ENCODE peak calls at places on chromosomes 3 and 15, in nine cellular contexts. One of them, this sample, is unnamed.

GRCh38 chr3:157662171-157662570 is 159.0 kb upstream of the VEPH1 start:
- DNase-seq in fibroblast of the aortic adventitia: no peak
- DNase-seq in adipocyte: no peak
- DNase-seq in skeletal muscle cell: no peak
- DNase-seq in GM23248: no peak
- DNase-seq in trophoblast cell: no peak
- DNase-seq in fibroblast of pulmonary artery: no peak
- DNase-seq in foreskin fibroblast: no peak
- DNase-seq in HepG2: no peak
- DNase-seq in this sample: no peak

GRCh38 chr3:24972491-24972890 is 455.6 kb upstream of the RARB start:
- DNase-seq in foreskin fibroblast: no peak
- DNase-seq in adipocyte: no peak
- DNase-seq in fibroblast of the aortic adventitia: no peak
- DNase-seq in fibroblast of pulmonary artery: no peak
- DNase-seq in trophoblast cell: no peak
- DNase-seq in HepG2: no peak
- DNase-seq in GM23248: no peak
- DNase-seq in skeletal muscle cell: no peak
- DNase-seq in this sample: no peak

GRCh38 chr15:31278056-31278445 is 48.6 kb upstream of the KLF13 start:
- DNase-seq in GM23248: no peak
- DNase-seq in foreskin fibroblast: no peak
- DNase-seq in trophoblast cell: no peak
- DNase-seq in adipocyte: no peak
- DNase-seq in skeletal muscle cell: no peak
- DNase-seq in fibroblast of pulmonary artery: no peak
- DNase-seq in fibroblast of the aortic adventitia: no peak
- DNase-seq in HepG2: no peak
- DNase-seq in this sample: no peak

GRCh38 chr3:114758828-114759709 is 388.0 kb downstream of the ZBTB20 start:
- DNase-seq in HepG2: peak
- DNase-seq in trophoblast cell: no peak
- DNase-seq in GM23248: peak
- DNase-seq in skeletal muscle cell: peak
- DNase-seq in fibroblast of pulmonary artery: peak
- DNase-seq in adipocyte: peak
- DNase-seq in fibroblast of the aortic adventitia: peak
- DNase-seq in foreskin fibroblast: peak
- DNase-seq in this sample: peak

GRCh38 chr3:8561365-8561764 is 59.7 kb downstream of the LMCD1 start:
- DNase-seq in trophoblast cell: no peak
- DNase-seq in fibroblast of pulmonary artery: peak
- DNase-seq in fibroblast of the aortic adventitia: peak
- DNase-seq in foreskin fibroblast: no peak
- DNase-seq in HepG2: no peak
- DNase-seq in skeletal muscle cell: peak
- DNase-seq in adipocyte: no peak
- DNase-seq in GM23248: no peak
- DNase-seq in this sample: no peak

GRCh38 chr15:31350771-31351170 is 24.1 kb downstream of the KLF13 start:
- DNase-seq in HepG2: no peak
- DNase-seq in skeletal muscle cell: no peak
- DNase-seq in foreskin fibroblast: no peak
- DNase-seq in adipocyte: no peak
- DNase-seq in GM23248: no peak
- DNase-seq in fibroblast of pulmonary artery: no peak
- DNase-seq in trophoblast cell: no peak
- DNase-seq in fibroblast of the aortic adventitia: no peak
- DNase-seq in this sample: no peak

GRCh38 chr3:32392530-32393302 is 1.1 kb downstream of the CMTM7 start:
- DNase-seq in HepG2: no peak
- DNase-seq in trophoblast cell: peak
- DNase-seq in fibroblast of pulmonary artery: peak
- DNase-seq in fibroblast of the aortic adventitia: peak
- DNase-seq in GM23248: peak
- DNase-seq in adipocyte: peak
- DNase-seq in foreskin fibroblast: peak
- DNase-seq in skeletal muscle cell: no peak
- DNase-seq in this sample: peak

GRCh38 chr15:28725556-28725955 is 13.3 kb upstream of the GOLGA8M start:
- DNase-seq in fibroblast of the aortic adventitia: no peak
- DNase-seq in trophoblast cell: no peak
- DNase-seq in foreskin fibroblast: no peak
- DNase-seq in adipocyte: no peak
- DNase-seq in fibroblast of pulmonary artery: no peak
- DNase-seq in GM23248: no peak
- DNase-seq in HepG2: no peak
- DNase-seq in skeletal muscle cell: no peak
- DNase-seq in this sample: no peak

GRCh38 chr15:45134046-45134445 is 4.3 kb downstream of the DUOX1 start:
- DNase-seq in trophoblast cell: no peak
- DNase-seq in fibroblast of pulmonary artery: no peak
- DNase-seq in foreskin fibroblast: no peak
- DNase-seq in HepG2: no peak
- DNase-seq in skeletal muscle cell: no peak
- DNase-seq in adipocyte: no peak
- DNase-seq in fibroblast of the aortic adventitia: no peak
- DNase-seq in GM23248: no peak
- DNase-seq in this sample: no peak

GRCh38 chr15:45132844-45133560 is 3.2 kb downstream of the DUOX1 start:
- DNase-seq in adipocyte: no peak
- DNase-seq in fibroblast of the aortic adventitia: no peak
- DNase-seq in skeletal muscle cell: no peak
- DNase-seq in trophoblast cell: no peak
- DNase-seq in fibroblast of pulmonary artery: no peak
- DNase-seq in foreskin fibroblast: no peak
- DNase-seq in GM23248: peak
- DNase-seq in HepG2: no peak
- DNase-seq in this sample: no peak

GRCh38 chr15:45133561-45133920 is 3.7 kb downstream of the DUOX1 start:
- DNase-seq in foreskin fibroblast: no peak
- DNase-seq in trophoblast cell: no peak
- DNase-seq in adipocyte: no peak
- DNase-seq in HepG2: no peak
- DNase-seq in skeletal muscle cell: no peak
- DNase-seq in GM23248: no peak
- DNase-seq in fibroblast of pulmonary artery: no peak
- DNase-seq in fibroblast of the aortic adventitia: no peak
- DNase-seq in this sample: no peak

GRCh38 chr15:45136378-45136764 is 6.6 kb downstream of the DUOX1 start:
- DNase-seq in trophoblast cell: no peak
- DNase-seq in skeletal muscle cell: no peak
- DNase-seq in fibroblast of pulmonary artery: no peak
- DNase-seq in fibroblast of the aortic adventitia: no peak
- DNase-seq in GM23248: no peak
- DNase-seq in HepG2: no peak
- DNase-seq in adipocyte: no peak
- DNase-seq in foreskin fibroblast: no peak
- DNase-seq in this sample: no peak

GRCh38 chr15:45134682-45135604 is 5.1 kb downstream of the DUOX1 start:
- DNase-seq in trophoblast cell: no peak
- DNase-seq in fibroblast of the aortic adventitia: no peak
- DNase-seq in adipocyte: no peak
- DNase-seq in GM23248: no peak
- DNase-seq in skeletal muscle cell: no peak
- DNase-seq in HepG2: no peak
- DNase-seq in foreskin fibroblast: no peak
- DNase-seq in fibroblast of pulmonary artery: no peak
- DNase-seq in this sample: no peak
- H3K4me3 ChIP-seq in trophoblast cell: no peak
- H3K4me3 ChIP-seq in fibroblast of the aortic adventitia: no peak
- H3K4me3 ChIP-seq in adipocyte: no peak
- H3K4me3 ChIP-seq in GM23248: no peak
- H3K4me3 ChIP-seq in skeletal muscle cell: no peak
- H3K4me3 ChIP-seq in HepG2: no peak
- H3K4me3 ChIP-seq in foreskin fibroblast: no peak
- H3K4me3 ChIP-seq in fibroblast of pulmonary artery: no peak
- H3K4me3 ChIP-seq in this sample: no peak

DNA sequence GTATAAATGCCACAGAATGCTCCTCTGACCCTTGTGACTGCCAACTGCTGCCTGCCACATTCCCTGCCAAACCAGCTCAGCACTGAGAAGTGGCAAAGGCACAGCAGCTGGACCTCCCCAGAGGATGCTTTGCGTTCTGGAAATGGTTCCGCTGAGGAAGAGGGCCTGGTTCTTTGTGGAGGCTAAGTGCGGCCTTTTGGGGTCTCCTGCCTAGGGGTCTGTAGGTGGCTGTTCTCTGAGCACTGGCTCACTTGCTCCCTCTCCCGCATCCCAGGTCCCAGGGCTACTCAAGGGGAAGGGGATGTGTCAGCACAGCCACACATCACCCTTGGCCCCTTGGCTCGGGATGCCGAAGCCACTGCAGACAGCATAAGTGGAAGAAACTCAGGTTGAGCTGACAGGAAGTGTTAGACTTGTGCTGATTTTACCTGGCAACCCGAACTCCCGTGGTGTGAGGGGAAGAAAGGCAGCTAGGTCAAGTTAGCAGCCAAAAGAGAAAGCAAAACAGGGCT is 56.8 kb upstream of the POMGNT2 start:
- DNase-seq in fibroblast of the aortic adventitia: no peak
- DNase-seq in trophoblast cell: no peak
- DNase-seq in fibroblast of pulmonary artery: no peak
- DNase-seq in GM23248: no peak
- DNase-seq in HepG2: no peak
- DNase-seq in foreskin fibroblast: no peak
- DNase-seq in adipocyte: no peak
- DNase-seq in skeletal muscle cell: no peak
- DNase-seq in this sample: no peak
- H3K4me3 ChIP-seq in fibroblast of the aortic adventitia: no peak
- H3K4me3 ChIP-seq in trophoblast cell: no peak
- H3K4me3 ChIP-seq in fibroblast of pulmonary artery: no peak
- H3K4me3 ChIP-seq in GM23248: no peak
- H3K4me3 ChIP-seq in HepG2: no peak
- H3K4me3 ChIP-seq in foreskin fibroblast: no peak
- H3K4me3 ChIP-seq in adipocyte: no peak
- H3K4me3 ChIP-seq in skeletal muscle cell: no peak
- H3K4me3 ChIP-seq in this sample: no peak

DNA sequence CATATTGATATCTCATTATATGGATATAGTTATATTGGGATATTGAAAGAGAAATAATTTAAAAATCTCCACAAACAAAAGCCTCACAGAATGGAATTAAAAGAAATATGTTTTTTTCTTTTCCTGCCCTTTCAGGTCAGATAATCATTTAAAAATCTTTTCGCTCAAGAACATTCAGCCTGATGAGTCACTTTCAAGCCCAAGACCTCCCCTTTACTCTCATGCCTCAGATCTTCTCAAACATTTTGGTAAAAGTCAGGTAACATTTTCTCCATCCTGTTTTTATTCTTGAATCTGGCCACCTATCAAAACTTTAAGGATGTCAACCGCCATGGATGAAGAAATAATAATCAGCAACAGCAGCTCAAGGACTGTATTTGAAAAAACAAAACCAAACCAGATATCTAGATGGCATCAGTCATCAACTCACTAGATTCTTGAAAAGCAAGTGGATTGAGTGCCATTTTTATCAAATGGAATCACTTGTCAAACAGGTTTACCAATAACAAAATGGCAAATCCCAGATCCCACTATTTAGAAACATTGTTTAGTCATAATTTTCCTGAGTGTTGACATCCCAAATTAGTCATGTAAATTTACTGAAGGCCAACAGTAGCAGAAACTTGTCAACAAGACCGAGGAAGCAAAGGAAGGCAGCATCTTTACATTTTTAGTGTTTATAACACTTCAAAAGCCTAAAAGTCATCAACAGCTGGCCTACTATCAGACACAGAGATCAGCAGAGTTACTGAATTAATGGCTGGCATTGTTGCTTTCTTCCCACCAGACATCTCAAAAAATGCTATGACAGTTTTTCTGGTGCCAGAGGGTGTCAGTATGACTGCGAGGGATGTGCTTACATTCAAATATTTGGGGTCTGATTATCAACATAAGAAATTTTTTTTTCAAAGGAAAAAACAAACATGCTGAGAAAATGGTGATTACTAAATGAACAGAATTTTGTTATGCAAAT is 444.7 kb downstream of the MAGI1 start:
- DNase-seq in skeletal muscle cell: no peak
- DNase-seq in adipocyte: no peak
- DNase-seq in fibroblast of pulmonary artery: no peak
- DNase-seq in HepG2: no peak
- DNase-seq in foreskin fibroblast: no peak
- DNase-seq in trophoblast cell: peak
- DNase-seq in fibroblast of the aortic adventitia: no peak
- DNase-seq in GM23248: no peak
- DNase-seq in this sample: no peak
- H3K4me3 ChIP-seq in skeletal muscle cell: no peak
- H3K4me3 ChIP-seq in adipocyte: no peak
- H3K4me3 ChIP-seq in fibroblast of pulmonary artery: no peak
- H3K4me3 ChIP-seq in HepG2: no peak
- H3K4me3 ChIP-seq in foreskin fibroblast: no peak
- H3K4me3 ChIP-seq in trophoblast cell: no peak
- H3K4me3 ChIP-seq in fibroblast of the aortic adventitia: no peak
- H3K4me3 ChIP-seq in GM23248: no peak
- H3K4me3 ChIP-seq in this sample: no peak

GRCh38 chr3:197600796-197601565 is 45.2 kb upstream of the BDH1 start:
- DNase-seq in foreskin fibroblast: no peak
- DNase-seq in skeletal muscle cell: no peak
- DNase-seq in adipocyte: no peak
- DNase-seq in fibroblast of the aortic adventitia: no peak
- DNase-seq in trophoblast cell: no peak
- DNase-seq in GM23248: no peak
- DNase-seq in fibroblast of pulmonary artery: peak
- DNase-seq in HepG2: no peak
- DNase-seq in this sample: no peak

GRCh38 chr3:197597335-197597734 is 41.6 kb upstream of the BDH1 start:
- DNase-seq in skeletal muscle cell: no peak
- DNase-seq in adipocyte: no peak
- DNase-seq in GM23248: no peak
- DNase-seq in trophoblast cell: no peak
- DNase-seq in fibroblast of pulmonary artery: no peak
- DNase-seq in foreskin fibroblast: no peak
- DNase-seq in HepG2: peak
- DNase-seq in fibroblast of the aortic adventitia: no peak
- DNase-seq in this sample: no peak

GRCh38 chr3:197595470-197596185 is 39.9 kb upstream of the BDH1 start:
- DNase-seq in foreskin fibroblast: no peak
- DNase-seq in adipocyte: no peak
- DNase-seq in trophoblast cell: no peak
- DNase-seq in skeletal muscle cell: no peak
- DNase-seq in fibroblast of the aortic adventitia: peak
- DNase-seq in GM23248: peak
- DNase-seq in HepG2: no peak
- DNase-seq in fibroblast of pulmonary artery: no peak
- DNase-seq in this sample: no peak

GRCh38 chr3:197598404-197598980 is 42.7 kb upstream of the BDH1 start:
- DNase-seq in fibroblast of the aortic adventitia: no peak
- DNase-seq in GM23248: no peak
- DNase-seq in skeletal muscle cell: no peak
- DNase-seq in foreskin fibroblast: no peak
- DNase-seq in HepG2: no peak
- DNase-seq in fibroblast of pulmonary artery: no peak
- DNase-seq in trophoblast cell: no peak
- DNase-seq in adipocyte: no peak
- DNase-seq in this sample: no peak

GRCh38 chr3:197599089-197599765 is 43.5 kb upstream of the BDH1 start:
- DNase-seq in foreskin fibroblast: peak
- DNase-seq in fibroblast of pulmonary artery: peak
- DNase-seq in adipocyte: peak
- DNase-seq in skeletal muscle cell: peak
- DNase-seq in GM23248: peak
- DNase-seq in fibroblast of the aortic adventitia: peak
- DNase-seq in trophoblast cell: peak
- DNase-seq in HepG2: peak
- DNase-seq in this sample: peak
- H3K4me3 ChIP-seq in foreskin fibroblast: peak
- H3K4me3 ChIP-seq in fibroblast of pulmonary artery: no peak
- H3K4me3 ChIP-seq in adipocyte: no peak
- H3K4me3 ChIP-seq in skeletal muscle cell: peak
- H3K4me3 ChIP-seq in GM23248: peak
- H3K4me3 ChIP-seq in fibroblast of the aortic adventitia: peak
- H3K4me3 ChIP-seq in trophoblast cell: no peak
- H3K4me3 ChIP-seq in HepG2: no peak
- H3K4me3 ChIP-seq in this sample: peak

This sample was measured in AG10803.